ENCODE peak calls at places on chromosome 17, in six cellular contexts. A is IMR-90, B is trophoblast cell, O is H9, Z is H1, M is mesenchymal stem cell. E is an unnamed sample.

GRCh38 chr17:6793748-6794493 is 17.9 kb downstream of the FBXO39 start:
- DNase-seq in M (no peak), A (no peak), B (no peak), O (no peak), Z (no peak), E (no peak)

GRCh38 chr17:28030386-28030785 is 12.1 kb upstream of the NLK start:
- DNase-seq in B (peak; percentile 17), O (no peak), Z (no peak), M (no peak), A (no peak), E (no peak)

GRCh38 chr17:42548070-42548837 is 4.5 kb upstream of the HSD17B1 start:
- DNase-seq in M (peak; percentile 53), O (peak; percentile 97), A (no peak), Z (peak; percentile 97), B (peak; percentile 83), E (peak; percentile 71)

GRCh38 chr17:45732926-45733505 is 51.1 kb upstream of the CRHR1 start:
- DNase-seq in M (no peak), B (no peak), Z (no peak), A (no peak), O (peak; percentile 23), E (no peak)

GRCh38 chr17:81647640-81648012 is 8.7 kb downstream of the PDE6G start:
- DNase-seq in A (no peak), M (no peak), B (no peak), Z (peak; percentile 53), O (peak; percentile 46), E (no peak)

GRCh38 chr17:48522031-48522593 is 8.7 kb downstream of the HOXB1 start:
- DNase-seq in A (peak; percentile 58), B (no peak), O (peak; percentile 72), M (peak; percentile 67), Z (no peak), E (no peak)

GRCh38 chr17:45907720-45908395 is 13.5 kb downstream of the MAPT start:
- DNase-seq in Z (no peak), B (no peak), M (no peak), O (peak; percentile 27), A (no peak), E (no peak)

GRCh38 chr17:80175411-80175810 is 5.6 kb downstream of the CARD14 start:
- DNase-seq in A (no peak), Z (no peak), M (peak; percentile 33), B (no peak), O (peak; percentile 65), E (peak; percentile 30)

GRCh38 chr17:81461607-81462500 is 50.7 kb downstream of the ACTG1 start:
- DNase-seq in A (no peak), Z (peak; percentile 53), B (peak; percentile 18), M (no peak), O (no peak), E (no peak)

GRCh38 chr17:32971171-32971570 is 20.5 kb upstream of the SPACA3 start:
- DNase-seq in M (peak; percentile 27), Z (no peak), B (no peak), A (no peak), O (no peak), E (no peak)

GRCh38 chr17:72222571-72222970 is 101.8 kb downstream of the SOX9 start:
- DNase-seq in M (no peak), Z (no peak), B (no peak), A (no peak), O (no peak), E (no peak)

GRCh38 chr17:78502611-78503148 is 74.5 kb downstream of the DNAH17 start:
- DNase-seq in A (no peak), B (no peak), O (no peak), M (no peak), Z (no peak), E (no peak)

GRCh38 chr17:2253768-2254406 is 49.7 kb downstream of the SMG6 start:
- DNase-seq in B (no peak), M (no peak), A (no peak), O (no peak), Z (no peak), E (no peak)

GRCh38 chr17:40443196-40443987 is at the start of gene IGFBP4:
- DNase-seq in B (peak; percentile 67), A (peak; percentile 71), M (peak; percentile 85), Z (peak; percentile 89), O (peak; percentile 89), E (peak; percentile 72)
- H2AFZ ChIP-seq in B (peak within 1 kb of the TSS; percentile 75), A (peak within 1 kb of the TSS; percentile 90), M (peak within 1 kb of the TSS; percentile 84), Z (no peak within 1 kb of the TSS), O (no peak within 1 kb of the TSS), E (peak within 1 kb of the TSS; percentile 99)

GRCh38 chr17:218711-219110 is 37.3 kb upstream of the DOC2B start:
- DNase-seq in Z (no peak), O (no peak), M (no peak), B (no peak), A (no peak), E (no peak)

GRCh38 chr17:219696-220095 is 38.2 kb upstream of the DOC2B start:
- DNase-seq in A (no peak), B (no peak), M (no peak), O (no peak), Z (no peak), E (no peak)

GRCh38 chr17:225551-225950 is 44.1 kb upstream of the DOC2B start:
- DNase-seq in B (no peak), A (no peak), Z (no peak), M (no peak), O (no peak), E (no peak)

GRCh38 chr17:223723-224471 is 42.4 kb upstream of the DOC2B start:
- DNase-seq in O (no peak), M (no peak), A (no peak), Z (no peak), B (no peak), E (no peak)

DNA sequence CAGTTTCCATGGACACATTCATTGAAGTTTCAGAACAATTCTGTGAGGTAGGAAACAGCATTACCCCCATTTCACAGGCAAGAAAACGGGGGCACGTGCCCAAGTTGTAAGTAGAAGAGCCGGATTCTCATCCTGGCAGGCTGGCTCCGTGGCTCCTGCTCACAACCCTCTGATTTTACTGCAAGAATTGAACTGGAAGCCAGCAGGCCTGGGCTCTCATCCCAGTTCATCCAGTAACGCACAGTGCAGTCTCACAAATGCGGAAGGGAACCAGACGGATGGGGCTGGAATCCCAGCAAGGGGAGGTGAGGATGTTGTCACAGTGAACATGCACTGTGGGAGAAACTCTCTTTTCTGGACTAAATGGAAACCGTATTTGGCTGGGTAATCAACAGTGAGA is 40.7 kb upstream of the DOC2B start:
- DNase-seq in B (no peak), M (no peak), A (no peak), Z (no peak), O (no peak), E (no peak)
- H4K8ac ChIP-seq in B (no peak overlapping the region), M (no peak overlapping the region), A (no peak overlapping the region), Z (no peak overlapping the region), O (no peak overlapping the region), E (no peak overlapping the region)

DNA sequence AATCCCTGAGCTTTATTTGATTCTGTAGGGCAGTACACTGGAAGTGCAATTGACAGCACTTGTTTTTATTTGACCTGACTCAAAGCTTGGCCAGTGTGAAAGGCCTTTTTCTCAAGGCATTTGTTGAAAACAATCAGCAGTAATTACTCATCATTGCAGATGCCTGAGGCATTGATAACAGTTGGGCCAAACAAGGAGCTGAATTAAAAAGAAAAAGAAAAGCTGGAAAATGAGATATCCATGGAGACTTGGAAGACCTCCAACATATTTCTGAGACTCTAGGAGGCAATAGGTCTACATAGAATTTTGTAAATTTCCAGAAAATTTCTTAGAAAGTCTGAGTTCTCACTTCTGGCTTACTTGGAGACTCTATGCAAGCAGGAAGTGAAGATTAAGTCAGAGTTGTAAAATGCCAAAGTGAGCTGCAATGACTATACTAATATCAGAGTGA is 200.8 kb upstream of the KCNJ16 start:
- DNase-seq in Z (no peak), B (peak; percentile 24), A (peak; percentile 87), M (peak; percentile 33), O (no peak), E (no peak)
- H2AFZ ChIP-seq in Z (peak overlapping the region; percentile 25), B (no peak overlapping the region), A (no peak overlapping the region), M (no peak overlapping the region), O (no peak overlapping the region), E (no peak overlapping the region)

DNA sequence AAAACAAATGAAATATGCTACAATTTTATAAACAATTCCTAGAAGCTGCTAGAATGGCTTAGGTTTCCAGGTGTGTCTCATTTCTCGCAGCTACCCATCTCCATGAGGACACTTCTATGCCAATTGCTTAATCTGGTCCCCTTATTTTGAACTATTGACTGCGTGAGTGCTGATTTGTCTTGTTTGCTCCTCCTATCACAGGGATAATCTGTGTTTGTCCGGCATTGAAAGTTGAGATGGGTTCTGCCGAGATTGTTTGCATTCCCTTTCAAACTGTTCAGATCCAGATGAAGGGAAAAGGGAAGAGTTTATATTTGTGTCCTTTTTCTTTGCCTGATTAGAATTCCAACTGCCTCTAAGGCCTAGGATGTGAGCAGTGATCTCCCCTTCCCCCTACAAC is 21.7 kb upstream of the COX10 start:
- DNase-seq in Z (no peak), B (no peak), M (no peak), A (no peak), O (no peak), E (no peak)
- H4K8ac ChIP-seq in Z (no peak overlapping the region), B (no peak overlapping the region), M (no peak overlapping the region), A (peak overlapping the region; percentile 43), O (no peak overlapping the region), E (no peak overlapping the region)